ENCODE peak calls at places on chromosomes 2 and 18, in five cellular contexts. One of them, this sample, is unnamed.

GRCh38 chr18:79953921-79954651 is 2.6 kb upstream of the SLC66A2 start:
- DNase-seq in progenitor cell of endocrine pancreas: no peak
- DNase-seq in heart left ventricle: no peak
- DNase-seq in astrocyte of the spinal cord: no peak
- DNase-seq in A549: no peak
- DNase-seq in this sample: no peak

GRCh38 chr18:47729356-47729755 is 201.1 kb downstream of the SMAD2 start:
- DNase-seq in progenitor cell of endocrine pancreas: no peak
- DNase-seq in heart left ventricle: no peak
- DNase-seq in astrocyte of the spinal cord: no peak
- DNase-seq in A549: no peak
- DNase-seq in this sample: no peak

GRCh38 chr2:186852508-186852907 is 3.5 kb upstream of the ZSWIM2 start:
- DNase-seq in progenitor cell of endocrine pancreas: no peak
- DNase-seq in heart left ventricle: no peak
- DNase-seq in astrocyte of the spinal cord: no peak
- DNase-seq in A549: no peak
- DNase-seq in this sample: no peak

GRCh38 chr2:31404827-31405226 is 9.7 kb downstream of the XDH start:
- DNase-seq in progenitor cell of endocrine pancreas: no peak
- DNase-seq in heart left ventricle: no peak
- DNase-seq in astrocyte of the spinal cord: no peak
- DNase-seq in A549: no peak
- DNase-seq in this sample: no peak

GRCh38 chr2:205929445-205930027 is 156.4 kb downstream of the INO80D start:
- DNase-seq in progenitor cell of endocrine pancreas: no peak
- DNase-seq in heart left ventricle: no peak
- DNase-seq in astrocyte of the spinal cord: no peak
- DNase-seq in A549: no peak
- DNase-seq in this sample: no peak

GRCh38 chr2:219517954-219518778 is 3.9 kb downstream of the ASIC4 start:
- DNase-seq in progenitor cell of endocrine pancreas: no peak
- DNase-seq in heart left ventricle: no peak
- DNase-seq in astrocyte of the spinal cord: no peak
- DNase-seq in A549: no peak
- DNase-seq in this sample: no peak

GRCh38 chr2:56801770-56802169 is 618.0 kb downstream of the CCDC85A start:
- DNase-seq in progenitor cell of endocrine pancreas: no peak
- DNase-seq in heart left ventricle: no peak
- DNase-seq in astrocyte of the spinal cord: no peak
- DNase-seq in A549: no peak
- DNase-seq in this sample: no peak

GRCh38 chr18:48782381-48782841 is 168.4 kb downstream of the SMAD7 start:
- DNase-seq in progenitor cell of endocrine pancreas: no peak
- DNase-seq in heart left ventricle: peak
- DNase-seq in astrocyte of the spinal cord: no peak
- DNase-seq in A549: no peak
- DNase-seq in this sample: no peak

GRCh38 chr18:55287146-55287806 is 300.7 kb downstream of the TCF4 start:
- DNase-seq in progenitor cell of endocrine pancreas: no peak
- DNase-seq in heart left ventricle: no peak
- DNase-seq in astrocyte of the spinal cord: no peak
- DNase-seq in A549: no peak
- DNase-seq in this sample: no peak

GRCh38 chr2:191158179-191158578 is 7.4 kb upstream of the STAT4 start:
- DNase-seq in progenitor cell of endocrine pancreas: no peak
- DNase-seq in heart left ventricle: no peak
- DNase-seq in astrocyte of the spinal cord: no peak
- DNase-seq in A549: no peak
- DNase-seq in this sample: no peak

GRCh38 chr2:12479042-12479601 is 237.6 kb upstream of the TRIB2 start:
- DNase-seq in progenitor cell of endocrine pancreas: no peak
- DNase-seq in heart left ventricle: no peak
- DNase-seq in astrocyte of the spinal cord: peak
- DNase-seq in A549: no peak
- DNase-seq in this sample: no peak

GRCh38 chr2:26640331-26640745 is 828 bp downstream of the CIB4 start:
- DNase-seq in progenitor cell of endocrine pancreas: no peak
- DNase-seq in heart left ventricle: no peak
- DNase-seq in astrocyte of the spinal cord: peak
- DNase-seq in A549: no peak
- DNase-seq in this sample: no peak

GRCh38 chr2:181573140-181573736 is 83.7 kb downstream of the CERKL start:
- DNase-seq in progenitor cell of endocrine pancreas: no peak
- DNase-seq in heart left ventricle: no peak
- DNase-seq in astrocyte of the spinal cord: peak
- DNase-seq in A549: peak
- DNase-seq in this sample: peak

GRCh38 chr2:105859694-105859951 is 114.9 kb downstream of the NCK2 start:
- DNase-seq in progenitor cell of endocrine pancreas: no peak
- DNase-seq in heart left ventricle: no peak
- DNase-seq in astrocyte of the spinal cord: no peak
- DNase-seq in A549: no peak
- DNase-seq in this sample: no peak

GRCh38 chr2:182642328-182642727 is 73.7 kb upstream of the DNAJC10 start:
- DNase-seq in progenitor cell of endocrine pancreas: no peak
- DNase-seq in heart left ventricle: no peak
- DNase-seq in astrocyte of the spinal cord: peak
- DNase-seq in A549: peak
- DNase-seq in this sample: peak

GRCh38 chr2:32452338-32453064 is 95.7 kb downstream of the BIRC6 start:
- DNase-seq in progenitor cell of endocrine pancreas: no peak
- DNase-seq in heart left ventricle: no peak
- DNase-seq in astrocyte of the spinal cord: no peak
- DNase-seq in A549: no peak
- DNase-seq in this sample: no peak

GRCh38 chr18:46155652-46156051 is 51.5 kb downstream of the HAUS1 start:
- DNase-seq in progenitor cell of endocrine pancreas: no peak
- DNase-seq in heart left ventricle: no peak
- DNase-seq in astrocyte of the spinal cord: peak
- DNase-seq in A549: no peak
- DNase-seq in this sample: no peak

GRCh38 chr2:170770304-170771048 is at the start of gene ERICH2:
- DNase-seq in progenitor cell of endocrine pancreas: peak
- DNase-seq in heart left ventricle: peak
- DNase-seq in astrocyte of the spinal cord: peak
- DNase-seq in A549: peak
- DNase-seq in this sample: peak

GRCh38 chr2:20198796-20199361 is 26.1 kb downstream of the SDC1 start:
- DNase-seq in progenitor cell of endocrine pancreas: no peak
- DNase-seq in heart left ventricle: no peak
- DNase-seq in astrocyte of the spinal cord: no peak
- DNase-seq in A549: no peak
- DNase-seq in this sample: no peak

GRCh38 chr2:769771-770170 is 92.6 kb upstream of the TMEM18 start:
- DNase-seq in progenitor cell of endocrine pancreas: no peak
- DNase-seq in heart left ventricle: no peak
- DNase-seq in astrocyte of the spinal cord: no peak
- DNase-seq in A549: no peak
- DNase-seq in this sample: no peak

GRCh38 chr2:127566576-127566975 is 31.1 kb downstream of the MYO7B start:
- DNase-seq in progenitor cell of endocrine pancreas: no peak
- DNase-seq in heart left ventricle: peak
- DNase-seq in astrocyte of the spinal cord: no peak
- DNase-seq in A549: no peak
- DNase-seq in this sample: no peak

GRCh38 chr2:136248242-136248641 is 130.3 kb upstream of the CXCR4 start:
- DNase-seq in progenitor cell of endocrine pancreas: no peak
- DNase-seq in heart left ventricle: no peak
- DNase-seq in astrocyte of the spinal cord: peak
- DNase-seq in A549: no peak
- DNase-seq in this sample: no peak

GRCh38 chr2:224650815-224651439 is 65.2 kb downstream of the CCDC195 start:
- DNase-seq in progenitor cell of endocrine pancreas: no peak
- DNase-seq in heart left ventricle: no peak
- DNase-seq in astrocyte of the spinal cord: peak
- DNase-seq in A549: peak
- DNase-seq in this sample: peak

GRCh38 chr18:77897606-77898005 is 648.0 kb downstream of the GALR1 start:
- DNase-seq in progenitor cell of endocrine pancreas: no peak
- DNase-seq in heart left ventricle: no peak
- DNase-seq in astrocyte of the spinal cord: no peak
- DNase-seq in A549: no peak
- DNase-seq in this sample: no peak
- TF ChIP-seq CTCF in progenitor cell of endocrine pancreas: no peak
- TF ChIP-seq CTCF in heart left ventricle: no peak
- TF ChIP-seq CTCF in astrocyte of the spinal cord: no peak
- TF ChIP-seq CTCF in A549: no peak
- TF ChIP-seq CTCF in this sample: no peak

DNA sequence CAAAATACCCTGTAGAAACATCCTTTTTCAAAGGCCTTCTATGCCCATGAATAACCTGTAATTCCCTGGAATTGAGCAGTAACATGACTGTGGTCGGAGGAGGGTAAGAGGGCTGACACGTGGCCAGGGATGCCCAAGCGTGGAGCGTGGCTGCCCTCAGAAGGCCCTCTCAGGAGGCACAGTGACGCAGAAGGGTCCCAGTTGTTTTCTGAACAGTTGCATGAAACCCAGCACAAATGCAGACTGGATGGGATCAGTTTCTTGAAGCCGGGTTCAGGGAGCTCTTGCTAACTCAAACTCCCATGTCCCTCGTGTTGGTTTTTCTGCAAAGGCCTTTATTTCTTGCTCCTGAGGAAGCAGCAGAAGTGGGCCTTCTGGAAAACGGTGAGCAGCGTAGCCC is 237.0 kb downstream of the ALPK2 start:
- DNase-seq in progenitor cell of endocrine pancreas: no peak
- DNase-seq in heart left ventricle: no peak
- DNase-seq in astrocyte of the spinal cord: no peak
- DNase-seq in A549: no peak
- DNase-seq in this sample: no peak
- TF ChIP-seq CTCF in progenitor cell of endocrine pancreas: no peak
- TF ChIP-seq CTCF in heart left ventricle: no peak
- TF ChIP-seq CTCF in astrocyte of the spinal cord: no peak
- TF ChIP-seq CTCF in A549: no peak
- TF ChIP-seq CTCF in this sample: no peak

GRCh38 chr18:24734058-24734457 is 273.6 kb downstream of the HRH4 start:
- DNase-seq in progenitor cell of endocrine pancreas: no peak
- DNase-seq in heart left ventricle: no peak
- DNase-seq in astrocyte of the spinal cord: no peak
- DNase-seq in A549: no peak
- DNase-seq in this sample: peak
- TF ChIP-seq CTCF in progenitor cell of endocrine pancreas: peak
- TF ChIP-seq CTCF in heart left ventricle: peak
- TF ChIP-seq CTCF in astrocyte of the spinal cord: no peak
- TF ChIP-seq CTCF in A549: no peak
- TF ChIP-seq CTCF in this sample: no peak

GRCh38 chr2:73386342-73386868 is 769 bp downstream of the ALMS1 start:
- DNase-seq in progenitor cell of endocrine pancreas: no peak
- DNase-seq in heart left ventricle: no peak
- DNase-seq in astrocyte of the spinal cord: no peak
- DNase-seq in A549: no peak
- DNase-seq in this sample: no peak
- TF ChIP-seq CTCF in progenitor cell of endocrine pancreas: no peak
- TF ChIP-seq CTCF in heart left ventricle: no peak
- TF ChIP-seq CTCF in astrocyte of the spinal cord: no peak
- TF ChIP-seq CTCF in A549: no peak
- TF ChIP-seq CTCF in this sample: no peak

GRCh38 chr2:10239561-10239967 is 63.1 kb upstream of the HPCAL1 start:
- DNase-seq in progenitor cell of endocrine pancreas: no peak
- DNase-seq in heart left ventricle: no peak
- DNase-seq in astrocyte of the spinal cord: no peak
- DNase-seq in A549: no peak
- DNase-seq in this sample: no peak
- TF ChIP-seq CTCF in progenitor cell of endocrine pancreas: peak
- TF ChIP-seq CTCF in heart left ventricle: no peak
- TF ChIP-seq CTCF in astrocyte of the spinal cord: peak
- TF ChIP-seq CTCF in A549: no peak
- TF ChIP-seq CTCF in this sample: no peak

GRCh38 chr18:44884446-44884845 is 203.8 kb downstream of the SETBP1 start:
- DNase-seq in progenitor cell of endocrine pancreas: no peak
- DNase-seq in heart left ventricle: no peak
- DNase-seq in astrocyte of the spinal cord: peak
- DNase-seq in A549: no peak
- DNase-seq in this sample: no peak
- TF ChIP-seq CTCF in progenitor cell of endocrine pancreas: no peak
- TF ChIP-seq CTCF in heart left ventricle: no peak
- TF ChIP-seq CTCF in astrocyte of the spinal cord: no peak
- TF ChIP-seq CTCF in A549: no peak
- TF ChIP-seq CTCF in this sample: no peak

GRCh38 chr2:43270461-43270860 is 44.1 kb upstream of the ZFP36L2 start:
- DNase-seq in progenitor cell of endocrine pancreas: no peak
- DNase-seq in heart left ventricle: no peak
- DNase-seq in astrocyte of the spinal cord: no peak
- DNase-seq in A549: no peak
- DNase-seq in this sample: no peak

GRCh38 chr2:43267393-43267792 is 41.0 kb upstream of the ZFP36L2 start:
- DNase-seq in progenitor cell of endocrine pancreas: no peak
- DNase-seq in heart left ventricle: no peak
- DNase-seq in astrocyte of the spinal cord: no peak
- DNase-seq in A549: no peak
- DNase-seq in this sample: no peak

GRCh38 chr2:43269706-43270105 is 43.3 kb upstream of the ZFP36L2 start:
- DNase-seq in progenitor cell of endocrine pancreas: no peak
- DNase-seq in heart left ventricle: peak
- DNase-seq in astrocyte of the spinal cord: peak
- DNase-seq in A549: no peak
- DNase-seq in this sample: no peak

GRCh38 chr2:43268066-43268971 is 41.9 kb upstream of the ZFP36L2 start:
- DNase-seq in progenitor cell of endocrine pancreas: no peak
- DNase-seq in heart left ventricle: no peak
- DNase-seq in astrocyte of the spinal cord: no peak
- DNase-seq in A549: no peak
- DNase-seq in this sample: no peak

DNA sequence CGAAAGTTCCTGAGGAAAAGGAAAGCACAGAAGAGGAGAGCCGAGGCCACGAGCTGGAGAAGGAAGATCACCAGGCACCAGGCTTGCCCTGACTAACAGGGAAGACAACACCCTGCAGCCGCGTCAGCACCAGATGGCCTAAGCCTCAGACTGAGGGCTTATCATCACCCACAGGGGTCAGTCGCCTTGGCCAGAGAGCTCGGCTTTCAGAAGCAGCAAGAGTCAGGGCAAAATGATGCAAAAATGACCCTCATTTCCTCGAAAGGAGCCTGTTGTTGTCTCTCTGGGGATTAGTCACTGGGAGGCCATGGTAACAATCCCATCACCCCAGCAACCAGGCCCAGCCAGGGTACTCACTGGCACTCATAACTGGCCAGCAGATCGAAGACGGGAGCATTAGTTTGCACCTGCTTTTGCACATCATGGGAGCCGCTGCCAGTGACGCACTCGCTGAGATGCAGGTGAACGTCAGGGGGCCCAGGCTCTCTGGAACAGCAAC is 42.7 kb upstream of the ZFP36L2 start:
- DNase-seq in progenitor cell of endocrine pancreas: no peak
- DNase-seq in heart left ventricle: peak
- DNase-seq in astrocyte of the spinal cord: peak
- DNase-seq in A549: no peak
- DNase-seq in this sample: peak
- TF ChIP-seq CTCF in progenitor cell of endocrine pancreas: no peak
- TF ChIP-seq CTCF in heart left ventricle: no peak
- TF ChIP-seq CTCF in astrocyte of the spinal cord: peak
- TF ChIP-seq CTCF in A549: no peak
- TF ChIP-seq CTCF in this sample: no peak